ENCODE peak calls at places on chromosome 12, in four cellular contexts. R, M, J and A are unnamed samples.

GRCh38 chr12:91685917-91686316 is 459.7 kb downstream of the BTG1 start:
- DNase-seq in R (no peak), M (peak; percentile 5), J (no peak), A (no peak)

GRCh38 chr12:51421266-51421884 is 3.3 kb upstream of the SLC4A8 start:
- DNase-seq in R (peak; percentile 66), M (peak; percentile 53), J (peak; percentile 42), A (peak; percentile 40)

GRCh38 chr12:111785651-111786050 is 18.9 kb downstream of the ALDH2 start:
- DNase-seq in R (no peak), M (no peak), J (no peak), A (no peak)

GRCh38 chr12:87807127-87807526 is 222.1 kb downstream of the C12orf50 start:
- DNase-seq in R (no peak), M (no peak), J (no peak), A (no peak)

GRCh38 chr12:107027304-107028053 is 40.5 kb upstream of the MTERF2 start:
- DNase-seq in R (no peak), M (peak; percentile 35), J (peak; percentile 76), A (no peak)

GRCh38 chr12:93723568-93723930 is 46.4 kb downstream of the CRADD start:
- DNase-seq in R (no peak), M (no peak), J (no peak), A (no peak)

GRCh38 chr12:62426095-62426488 is 40.5 kb upstream of the MON2 start:
- DNase-seq in R (no peak), M (no peak), J (no peak), A (no peak)

GRCh38 chr12:67748761-67749075 is 100.2 kb downstream of the DYRK2 start:
- DNase-seq in R (peak; percentile 51), M (no peak), J (no peak), A (no peak)

GRCh38 chr12:109144224-109144623 is 27.8 kb downstream of the ACACB start:
- DNase-seq in R (no peak), M (no peak), J (no peak), A (no peak)

GRCh38 chr12:40745386-40745785 is 53.1 kb downstream of the CNTN1 start:
- DNase-seq in R (no peak), M (no peak), J (no peak), A (no peak)

GRCh38 chr12:6049587-6049986 is 74.9 kb downstream of the VWF start:
- DNase-seq in R (no peak), M (no peak), J (no peak), A (no peak)

GRCh38 chr12:11949738-11950403 is 120.9 kb upstream of the BCL2L14 start:
- DNase-seq in R (peak; percentile 35), M (no peak), J (no peak), A (no peak)

GRCh38 chr12:104303538-104304151 is at the start of gene EID3:
- DNase-seq in R (peak; percentile 89), M (peak; percentile 90), J (peak; percentile 91), A (peak; percentile 90)

GRCh38 chr12:41409628-41410027 is 221.5 kb downstream of the PDZRN4 start:
- DNase-seq in R (no peak), M (no peak), J (no peak), A (no peak)

GRCh38 chr12:121345151-121345810 is 6.9 kb downstream of the ANAPC5 start:
- DNase-seq in R (no peak), M (no peak), J (no peak), A (no peak)

GRCh38 chr12:121346747-121347146 is 5.5 kb downstream of the ANAPC5 start:
- DNase-seq in R (no peak), M (no peak), J (no peak), A (no peak)

GRCh38 chr12:121344506-121344905 is 7.7 kb downstream of the ANAPC5 start:
- DNase-seq in R (no peak), M (no peak), J (no peak), A (no peak)
- H3K36me3 ChIP-seq in R (peaks cover 15% of the 10 kb centered on the region), M (peaks cover 18% of the 10 kb centered on the region), J (peaks cover 71% of the 10 kb centered on the region), A (peaks cover 86% of the 10 kb centered on the region)

DNA sequence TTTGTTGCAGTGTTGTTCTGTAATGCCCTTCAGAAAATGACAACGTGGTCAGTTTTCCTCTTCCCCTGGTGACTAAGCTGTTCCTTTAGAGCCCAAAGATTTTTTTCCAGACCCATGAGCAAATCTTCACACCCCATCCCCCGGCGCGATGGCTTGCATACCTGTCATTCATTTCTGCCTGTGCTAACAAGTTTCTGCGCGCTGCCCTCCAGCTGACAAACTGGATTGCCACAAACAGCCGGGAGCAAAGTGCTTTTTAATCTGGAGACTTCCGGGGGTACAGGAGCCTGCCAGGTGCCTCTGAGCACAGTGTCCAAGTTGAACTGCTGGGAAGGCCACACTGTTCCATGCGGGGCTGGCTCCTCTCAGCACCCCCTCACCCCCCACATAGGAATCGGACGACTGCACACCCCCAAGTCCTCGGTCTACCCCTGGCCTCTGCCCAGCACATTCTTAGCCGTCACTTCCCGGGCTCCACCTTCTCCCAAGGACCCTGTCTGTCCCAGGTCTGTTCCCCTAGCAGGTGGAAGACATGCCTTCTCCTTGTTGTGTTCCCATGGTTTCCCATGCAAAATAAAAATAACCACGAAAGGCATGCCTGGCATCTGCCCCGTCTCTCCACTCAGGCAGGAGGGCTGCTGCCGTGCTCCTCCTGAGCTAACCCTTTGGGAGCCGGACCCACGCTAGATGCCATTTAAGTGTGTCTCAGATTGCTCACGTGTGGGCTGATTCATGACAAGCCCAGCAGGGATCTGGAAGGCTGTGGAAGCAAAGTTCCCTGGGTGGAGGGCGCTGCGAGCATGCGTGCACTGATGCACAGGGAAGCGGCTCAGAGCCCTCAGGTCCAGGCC is 14.1 kb downstream of the RILPL1 start:
- DNase-seq in R (no peak), M (no peak), J (no peak), A (peak; percentile 60)
- H3K4me3 ChIP-seq in R (no peak overlapping the region), M (no peak overlapping the region), J (no peak overlapping the region), A (no peak overlapping the region)

GRCh38 chr12:2129076-2129475 is 76.3 kb downstream of the CACNA1C start:
- DNase-seq in R (no peak), M (no peak), J (no peak), A (no peak)
- H3K27ac ChIP-seq in R (no peak overlapping the region), M (no peak overlapping the region), J (no peak overlapping the region), A (no peak overlapping the region)

DNA sequence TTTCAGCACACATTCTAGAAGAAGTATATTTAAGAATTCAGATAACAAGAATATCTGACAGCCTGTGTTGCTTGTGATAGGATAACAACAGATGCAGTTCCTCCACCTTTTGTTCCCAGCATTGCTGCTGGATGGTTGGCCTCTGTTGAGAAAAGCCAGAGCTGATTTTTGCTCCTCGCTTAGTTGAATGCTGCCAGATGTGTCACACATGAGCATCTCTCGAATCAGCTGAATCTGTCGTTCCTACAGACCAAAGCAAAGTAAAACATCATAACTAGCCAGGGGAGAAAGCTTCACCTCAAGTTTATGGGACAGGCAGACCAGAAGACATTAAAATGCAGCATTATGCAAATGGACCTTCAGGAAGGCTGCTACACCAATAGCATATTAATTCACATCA is 20.1 kb downstream of the RACGAP1 start:
- DNase-seq in R (no peak), M (no peak), J (no peak), A (no peak)
- H3K36me3 ChIP-seq in R (no peaks in the 10 kb centered on the region), M (no peaks in the 10 kb centered on the region), J (peaks cover 25% of the 10 kb centered on the region), A (no peaks in the 10 kb centered on the region)

DNA sequence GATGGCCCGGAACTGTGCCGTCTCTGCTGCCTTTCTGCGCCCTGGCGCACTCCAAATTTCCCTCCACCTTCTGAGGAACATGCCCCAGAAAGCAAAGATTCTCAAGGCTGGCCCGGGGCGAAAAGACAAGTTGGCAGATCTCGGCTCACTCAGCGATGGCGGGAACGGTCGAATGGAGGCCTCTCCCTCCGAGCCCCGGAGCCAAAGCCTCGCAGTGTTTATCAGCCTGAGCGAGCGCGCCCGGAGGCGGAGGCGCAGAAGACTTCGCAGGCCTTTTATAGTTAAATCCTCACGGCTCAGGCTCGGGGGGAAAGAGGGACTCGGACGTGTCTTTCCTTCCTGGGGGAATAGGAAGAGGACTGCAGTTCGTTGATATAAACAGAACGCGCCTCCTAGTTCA is 5.5 kb downstream of the TBX5 start:
- DNase-seq in R (no peak), M (no peak), J (no peak), A (no peak)
- H3K4me3 ChIP-seq in R (no peak overlapping the region), M (no peak overlapping the region), J (no peak overlapping the region), A (no peak overlapping the region)

GRCh38 chr12:75852956-75853355 is 178.6 kb downstream of the PHLDA1 start:
- DNase-seq in R (no peak), M (no peak), J (no peak), A (no peak)
- H3K27ac ChIP-seq in R (no peak overlapping the region), M (no peak overlapping the region), J (no peak overlapping the region), A (no peak overlapping the region)

GRCh38 chr12:132633398-132633797 is 14.8 kb downstream of the P2RX2 start:
- DNase-seq in R (no peak), M (no peak), J (no peak), A (no peak)
- H3K36me3 ChIP-seq in R (no peaks in the 10 kb centered on the region), M (no peaks in the 10 kb centered on the region), J (peaks cover 64% of the 10 kb centered on the region), A (peaks cover 52% of the 10 kb centered on the region)

DNA sequence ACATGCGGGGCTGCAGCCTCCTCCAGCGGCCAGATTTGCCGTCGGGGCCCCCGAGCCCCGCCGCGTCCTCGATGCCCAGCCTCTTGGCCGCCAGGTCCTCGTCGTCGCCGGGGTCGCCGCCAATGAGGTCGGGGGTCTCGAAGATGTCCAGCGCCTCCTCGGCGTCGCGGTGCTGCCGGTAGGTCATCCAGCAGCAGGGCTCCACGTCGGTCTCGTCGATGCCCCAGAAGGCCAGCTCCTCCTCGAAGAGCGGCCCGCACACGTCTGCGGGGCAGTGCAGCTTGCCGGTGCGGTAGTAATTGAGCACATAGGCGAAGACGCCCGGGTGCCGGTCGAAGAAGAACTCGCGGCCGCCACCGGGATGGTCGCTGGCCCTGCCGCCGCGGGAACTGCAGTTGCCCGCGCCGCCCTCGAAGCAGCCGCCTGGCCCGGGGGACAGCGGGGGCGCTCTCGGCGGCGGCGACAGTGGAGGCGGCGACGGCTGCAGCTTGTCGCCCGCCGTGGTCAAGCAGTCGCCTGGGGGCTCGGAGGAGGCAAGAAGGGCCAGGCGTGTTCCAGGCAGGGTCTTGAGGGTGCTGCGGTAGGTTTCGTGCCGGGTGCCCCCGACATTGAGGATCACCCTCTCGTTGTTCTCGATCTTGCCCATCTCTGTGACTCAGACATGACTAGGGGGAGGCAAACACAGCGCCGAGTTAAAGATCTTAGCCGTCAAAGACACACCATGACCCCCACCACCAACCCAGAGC is 2.1 kb downstream of the KCNC2 start:
- DNase-seq in R (no peak), M (no peak), J (no peak), A (no peak)
- H3K4me3 ChIP-seq in R (no peak overlapping the region), M (no peak overlapping the region), J (no peak overlapping the region), A (no peak overlapping the region)